ENCODE peak calls at places on chromosomes 2 and 18, in six cellular contexts. E is fibroblast of pulmonary artery, B is AG09309, R is tibial artery, N is left ventricle myocardium inferior, L is lower leg skin. C is an unnamed sample.

GRCh38 chr2:181143790-181144300 is 163.4 kb downstream of the UBE2E3 start:
- DNase-seq in E (no peak), B (no peak), R (no peak), N (no peak), L (no peak), C (no peak)

GRCh38 chr2:98458667-98459380 is 14.2 kb downstream of the INPP4A start:
- DNase-seq in E (no peak), B (no peak), R (no peak), N (no peak), L (no peak), C (no peak)

GRCh38 chr2:101328474-101329007 is 20.0 kb upstream of the RNF149 start:
- DNase-seq in E (peak), B (no peak), R (no peak), N (no peak), L (peak), C (no peak)

GRCh38 chr2:217182996-217183395 is 323.1 kb upstream of the TNP1 start:
- DNase-seq in E (no peak), B (no peak), R (no peak), N (no peak), L (no peak), C (no peak)

GRCh38 chr2:10873790-10874437 is 37.8 kb upstream of the KCNF1 start:
- DNase-seq in E (peak), B (no peak), R (no peak), N (peak), L (no peak), C (no peak)

GRCh38 chr2:223626713-223627112 is 24.6 kb upstream of the SCG2 start:
- DNase-seq in E (peak), B (peak), R (no peak), N (no peak), L (no peak), C (peak)

GRCh38 chr2:177449159-177449558 is 56.6 kb downstream of the AGPS start:
- DNase-seq in E (no peak), B (no peak), R (no peak), N (no peak), L (no peak), C (no peak)

GRCh38 chr2:157479081-157480027 is 35.5 kb upstream of the CYTIP start:
- DNase-seq in E (no peak), B (no peak), R (no peak), N (no peak), L (no peak), C (no peak)

GRCh38 chr2:28350196-28350595 is 42.5 kb upstream of the FOSL2 start:
- DNase-seq in E (no peak), B (no peak), R (no peak), N (no peak), L (no peak), C (no peak)

GRCh38 chr2:204074434-204074833 is 137.9 kb downstream of the ICOS start:
- DNase-seq in E (no peak), B (peak), R (no peak), N (no peak), L (no peak), C (no peak)

GRCh38 chr2:85428343-85428881 is 9.9 kb downstream of the SH2D6 start:
- DNase-seq in E (no peak), B (no peak), R (no peak), N (no peak), L (no peak), C (no peak)

GRCh38 chr2:20471148-20471547 is 24.3 kb downstream of the RHOB start:
- DNase-seq in E (no peak), B (no peak), R (no peak), N (no peak), L (no peak), C (no peak)

GRCh38 chr2:71938659-71939587 is 208.7 kb downstream of the CYP26B1 start:
- DNase-seq in E (no peak), B (no peak), R (no peak), N (no peak), L (no peak), C (no peak)

GRCh38 chr18:37282386-37283037 is 283.1 kb downstream of the CELF4 start:
- DNase-seq in E (peak), B (no peak), R (no peak), N (no peak), L (no peak), C (no peak)

GRCh38 chr2:152548996-152549395 is 168.3 kb downstream of the PRPF40A start:
- DNase-seq in E (no peak), B (no peak), R (no peak), N (no peak), L (no peak), C (no peak)

GRCh38 chr2:21643180-21643579 is 519.4 kb downstream of the TDRD15 start:
- DNase-seq in E (peak), B (no peak), R (no peak), N (no peak), L (no peak), C (peak)

GRCh38 chr18:8351173-8351572 is 258.1 kb upstream of the RAB12 start:
- DNase-seq in E (no peak), B (no peak), R (no peak), N (no peak), L (no peak), C (no peak)

GRCh38 chr18:75959150-75959549 is 531.6 kb upstream of the SMIM21 start:
- DNase-seq in E (no peak), B (no peak), R (no peak), N (no peak), L (no peak), C (no peak)

GRCh38 chr2:178796079-178796677 is 11.0 kb downstream of the TTN start:
- DNase-seq in E (peak), B (peak), R (no peak), N (no peak), L (no peak), C (peak)

GRCh38 chr18:79948719-79949411 is 2.6 kb downstream of the SLC66A2 start:
- DNase-seq in E (no peak), B (no peak), R (no peak), N (no peak), L (no peak), C (no peak)

GRCh38 chr18:45785015-45785597 is 40.4 kb upstream of the SIGLEC15 start:
- DNase-seq in E (peak), B (no peak), R (no peak), N (no peak), L (no peak), C (no peak)

GRCh38 chr18:45782662-45783061 is 42.8 kb upstream of the SIGLEC15 start:
- DNase-seq in E (no peak), B (no peak), R (no peak), N (no peak), L (no peak), C (no peak)

GRCh38 chr18:45787346-45787745 is 38.1 kb upstream of the SIGLEC15 start:
- DNase-seq in E (no peak), B (no peak), R (no peak), N (no peak), L (no peak), C (no peak)

GRCh38 chr18:45780568-45780967 is 44.9 kb upstream of the SIGLEC15 start:
- DNase-seq in E (peak), B (no peak), R (no peak), N (no peak), L (no peak), C (no peak)

GRCh38 chr18:45783097-45784075 is 42.1 kb upstream of the SIGLEC15 start:
- DNase-seq in E (peak), B (peak), R (no peak), N (no peak), L (no peak), C (no peak)
- H3K4me3 ChIP-seq in E (no peak), B (no peak), R (no peak), N (no peak), L (no peak), C (no peak)

GRCh38 chr2:189763908-189764661 is 1.5 kb upstream of the OSGEPL1 start:
- DNase-seq in E (peak), B (no peak), R (no peak), N (no peak), L (no peak), C (no peak)
- H3K4me3 ChIP-seq in E (no peak), B (no peak), R (no peak), N (peak), L (no peak), C (no peak)

DNA sequence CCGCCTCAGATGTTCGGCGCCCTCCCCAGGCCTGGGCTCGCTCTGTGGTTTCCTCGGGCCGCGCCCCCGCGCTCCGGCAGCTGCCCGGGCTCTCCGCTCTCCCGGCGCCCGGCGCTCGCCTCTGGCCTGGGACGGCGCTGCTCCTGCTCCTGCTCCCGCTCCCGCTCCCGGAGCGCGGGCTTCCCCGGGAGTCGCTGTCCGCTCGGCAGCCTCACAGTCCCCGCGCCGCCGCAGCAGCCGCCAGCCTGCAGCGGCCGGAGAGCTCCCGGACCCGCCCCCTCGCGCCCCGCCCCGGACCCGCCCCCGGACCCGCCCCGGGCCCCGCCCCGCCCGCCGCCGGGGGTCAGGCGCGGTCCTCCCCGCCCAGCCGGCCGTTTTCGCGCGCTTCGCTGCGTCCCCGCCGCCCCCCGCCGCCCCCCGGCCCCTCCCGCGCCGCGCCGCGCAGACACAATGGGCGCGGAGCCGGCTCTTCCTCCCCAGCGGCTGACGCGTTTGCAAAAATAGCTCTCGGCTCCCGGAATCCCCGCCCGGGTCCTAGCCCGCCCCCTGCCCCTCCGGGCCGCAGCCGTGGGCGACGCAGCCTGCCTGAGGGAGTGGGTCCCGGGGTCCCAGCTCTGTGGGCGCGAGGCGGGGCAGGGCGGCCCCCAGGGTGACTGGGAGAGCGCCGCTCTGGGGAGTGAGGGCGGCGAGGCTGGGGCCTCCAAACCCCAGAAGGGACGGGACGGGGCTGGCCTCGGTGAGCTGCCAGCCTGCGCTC is at the start of gene ARL4C:
- DNase-seq in E (peak), B (no peak), R (peak), N (peak), L (peak), C (no peak)
- H3K4me3 ChIP-seq in E (peak), B (peak), R (peak), N (peak), L (peak), C (peak)

GRCh38 chr18:77057043-77057442 is 75.5 kb downstream of the MBP start:
- DNase-seq in E (no peak), B (no peak), R (peak), N (peak), L (no peak), C (no peak)

GRCh38 chr18:77056399-77057015 is 76.1 kb downstream of the MBP start:
- DNase-seq in E (no peak), B (no peak), R (no peak), N (no peak), L (no peak), C (no peak)

GRCh38 chr18:77054288-77054605 is 78.3 kb downstream of the MBP start:
- DNase-seq in E (no peak), B (no peak), R (no peak), N (no peak), L (no peak), C (no peak)

GRCh38 chr18:77054606-77055428 is 77.8 kb downstream of the MBP start:
- DNase-seq in E (peak), B (no peak), R (peak), N (peak), L (peak), C (no peak)

DNA sequence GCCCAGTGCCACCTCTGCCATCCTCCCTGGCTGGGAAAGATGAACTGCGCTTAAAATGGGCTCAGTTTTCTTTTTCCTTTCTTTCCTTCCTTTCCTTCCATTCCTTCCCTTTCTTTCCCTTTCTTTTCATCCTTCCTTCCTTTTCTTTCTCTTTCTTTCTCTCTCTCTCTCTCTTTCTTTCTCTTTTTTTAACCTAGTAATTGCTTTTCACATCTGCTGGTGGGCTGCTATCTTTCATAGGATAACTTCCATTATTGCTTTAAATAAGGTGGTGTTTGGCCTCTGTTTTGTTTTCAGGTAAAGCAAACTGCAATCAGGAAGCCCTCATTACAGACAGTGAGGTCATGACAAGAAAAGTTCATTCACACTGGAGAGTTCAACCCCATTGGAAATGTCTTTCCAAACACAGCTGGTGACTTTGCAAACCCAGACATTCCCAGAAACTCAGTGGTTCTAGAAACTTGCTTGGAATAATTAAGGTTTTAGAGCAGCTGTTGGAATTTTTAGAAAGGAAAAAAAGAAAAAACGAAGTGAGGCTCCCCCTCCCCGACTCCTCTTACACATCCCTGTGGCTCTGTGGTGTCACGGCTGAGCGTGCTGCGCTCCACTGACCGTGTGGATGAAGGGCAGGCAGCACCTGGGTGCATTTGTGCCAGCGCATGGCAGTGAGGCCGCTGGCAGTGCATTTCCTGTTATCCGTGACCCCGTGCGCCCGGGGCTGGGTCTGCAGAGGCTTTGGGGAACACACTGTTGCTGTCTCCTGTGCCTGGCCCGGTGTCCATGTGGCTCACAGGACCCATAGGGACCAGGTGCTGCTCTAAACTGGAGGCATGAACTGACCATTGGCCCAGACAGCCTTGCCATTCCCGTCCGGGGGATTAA is 76.9 kb downstream of the MBP start:
- DNase-seq in E (no peak), B (no peak), R (no peak), N (no peak), L (no peak), C (no peak)
- H3K4me3 ChIP-seq in E (no peak), B (no peak), R (no peak), N (no peak), L (no peak), C (no peak)